ENCODE peak calls at places on chromosomes 13 and 19, in ten cellular contexts. R, H, T, V, D, S, G, U, C and F are unnamed samples.
A peak's percentile ranks its signal among the peaks of the same experiment; 100 is the strongest.

GRCh38 chr13:102020611-102021216 is 381.1 kb downstream of the FGF14 start:
- DNase-seq in U (peak; percentile 76), D (no peak), G (no peak), H (no peak), S (no peak), T (no peak), R (no peak), V (peak; percentile 66), C (no peak), F (no peak)

GRCh38 chr13:40786568-40786996 is 2.8 kb upstream of the SLC25A15 start:
- DNase-seq in H (no peak), D (no peak), T (no peak), U (peak; percentile 40), V (no peak), S (no peak), G (no peak), C (no peak), R (no peak), F (no peak)

GRCh38 chr13:50617134-50617721 is 226.3 kb downstream of the DLEU7 start:
- DNase-seq in V (peak; percentile 73), H (no peak), D (no peak), S (no peak), R (no peak), C (no peak), G (no peak), T (no peak), U (peak; percentile 98), F (no peak)

GRCh38 chr19:7833225-7834156 is 3.5 kb downstream of the EVI5L start:
- DNase-seq in G (no peak), V (peak; percentile 84), R (no peak), U (no peak), S (no peak), H (peak; percentile 85), T (no peak), D (no peak), C (no peak), F (no peak)

GRCh38 chr13:79782541-79783216 is 301.7 kb downstream of the NDFIP2 start:
- DNase-seq in R (peak; percentile 56), V (no peak), C (peak; percentile 70), T (peak; percentile 42), S (no peak), G (no peak), U (no peak), H (peak; percentile 81), D (no peak), F (no peak)

GRCh38 chr19:32168111-32168510 is 177.3 kb upstream of the ZNF507 start:
- DNase-seq in U (no peak), C (no peak), V (no peak), H (no peak), S (no peak), G (no peak), R (no peak), T (no peak), D (no peak), F (no peak)

GRCh38 chr13:114017028-114017630 is 43.3 kb upstream of the C13orf46 start:
- DNase-seq in R (no peak), C (no peak), U (peak; percentile 24), S (no peak), H (no peak), V (no peak), T (no peak), D (no peak), G (no peak), F (no peak)

GRCh38 chr19:10290439-10290875 is 705 bp downstream of the ICAM5 start:
- DNase-seq in G (no peak), S (no peak), V (no peak), U (no peak), T (no peak), C (no peak), R (no peak), D (no peak), H (no peak), F (no peak)

GRCh38 chr19:46946611-46947238 is 72.9 kb upstream of the NPAS1 start:
- DNase-seq in G (no peak), S (no peak), C (no peak), T (no peak), R (no peak), D (no peak), H (no peak), U (no peak), V (no peak), F (no peak)

GRCh38 chr13:79869326-79869725 is 388.4 kb downstream of the NDFIP2 start:
- DNase-seq in V (peak; percentile 85), H (no peak), U (no peak), R (no peak), S (no peak), C (no peak), D (no peak), T (no peak), G (no peak), F (no peak)

GRCh38 chr13:67383358-67383757 is 153.2 kb upstream of the PCDH9 start:
- DNase-seq in C (no peak), H (no peak), V (no peak), D (no peak), R (peak; percentile 5), S (no peak), T (no peak), U (peak; percentile 11), G (no peak), F (no peak)